ENCODE peak calls at places on chromosomes 11 and 22, in six cellular contexts. F is GM12865; D is stimulated activated CD4-positive, alpha-beta T cell treated with anti-CD3 and anti-CD28 coated beads, Interleukin-2, amount 100 ng/mL, for 24 hours; S is MV-4-11; Z is activated effector memory CD4-positive, alpha-beta T cell treated with anti-CD3 and anti-CD28 coated beads, Interleukin-2, amount 50 U/mL, for 16 hours; B is fibroblast of gingiva. A is an unnamed sample.

GRCh38 chr22:26658161-26658560 is 773 bp downstream of the MIAT start:
- DNase-seq in F (no peak), D (no peak), S (no peak), Z (no peak), B (no peak), A (no peak)

GRCh38 chr11:115958089-115959000 is 454.1 kb upstream of the CADM1 start:
- DNase-seq in F (no peak), D (no peak), S (no peak), Z (no peak), B (no peak), A (no peak)

GRCh38 chr11:88246680-88247079 is 71.4 kb upstream of the RAB38 start:
- DNase-seq in F (no peak), D (no peak), S (no peak), Z (no peak), B (peak; percentile 83), A (no peak)

GRCh38 chr22:38135133-38135706 is 24.7 kb upstream of the BAIAP2L2 start:
- DNase-seq in F (no peak), D (no peak), S (peak; percentile 63), Z (no peak), B (peak; percentile 71), A (no peak)

GRCh38 chr22:29219881-29220670 is 14.4 kb downstream of the EMID1 start:
- DNase-seq in F (no peak), D (no peak), S (no peak), Z (no peak), B (no peak), A (no peak)

GRCh38 chr11:47917643-47918369 is 62.6 kb upstream of the PTPRJ start:
- DNase-seq in F (peak; percentile 69), D (no peak), S (peak; percentile 97), Z (peak; percentile 61), B (peak; percentile 98), A (no peak)

GRCh38 chr11:63614136-63614664 is at the start of gene PLAAT3:
- DNase-seq in F (peak; percentile 83), D (peak; percentile 33), S (no peak), Z (peak; percentile 72), B (peak; percentile 41), A (no peak)

GRCh38 chr22:36733271-36733670 is 29.7 kb upstream of the CACNG2 start:
- DNase-seq in F (no peak), D (no peak), S (no peak), Z (no peak), B (no peak), A (no peak)

GRCh38 chr22:20061481-20061861 is 18.6 kb upstream of the DGCR8 start:
- DNase-seq in F (no peak), D (no peak), S (no peak), Z (no peak), B (no peak), A (no peak)